ENCODE peak calls at places on chromosomes 2 and 18, in six cellular contexts. One of them, this sample, is unnamed.

GRCh38 chr2:42903821-42904575 is 111.6 kb upstream of the HAAO start:
- DNase-seq in H1: no peak
- DNase-seq in HCT116: no peak
- DNase-seq in HepG2: no peak
- DNase-seq in K562: no peak
- DNase-seq in GM12878: no peak
- DNase-seq in this sample: no peak

GRCh38 chr2:147133273-147133901 is 711.4 kb upstream of the ACVR2A start:
- DNase-seq in H1: no peak
- DNase-seq in HCT116: no peak
- DNase-seq in HepG2: no peak
- DNase-seq in K562: no peak
- DNase-seq in GM12878: no peak
- DNase-seq in this sample: no peak

GRCh38 chr18:413263-413662 is 87.2 kb downstream of the COLEC12 start:
- DNase-seq in H1: no peak
- DNase-seq in HCT116: no peak
- DNase-seq in HepG2: no peak
- DNase-seq in K562: no peak
- DNase-seq in GM12878: no peak
- DNase-seq in this sample: no peak

GRCh38 chr2:164794432-164795231 is 47.0 kb downstream of the COBLL1 start:
- DNase-seq in H1: no peak
- DNase-seq in HCT116: no peak
- DNase-seq in HepG2: no peak
- DNase-seq in K562: no peak
- DNase-seq in GM12878: no peak
- DNase-seq in this sample: no peak

GRCh38 chr2:98547092-98547798 is 61.1 kb downstream of the COA5 start:
- DNase-seq in H1: no peak
- DNase-seq in HCT116: no peak
- DNase-seq in HepG2: no peak
- DNase-seq in K562: no peak
- DNase-seq in GM12878: no peak
- DNase-seq in this sample: no peak

GRCh38 chr2:81894451-81894990 is 1590.0 kb upstream of the LRRTM1 start:
- DNase-seq in H1: no peak
- DNase-seq in HCT116: no peak
- DNase-seq in HepG2: no peak
- DNase-seq in K562: no peak
- DNase-seq in GM12878: no peak
- DNase-seq in this sample: no peak

GRCh38 chr2:173124441-173124840 is 48.8 kb downstream of the MAP3K20 start:
- DNase-seq in H1: no peak
- DNase-seq in HCT116: no peak
- DNase-seq in HepG2: no peak
- DNase-seq in K562: no peak
- DNase-seq in GM12878: no peak
- DNase-seq in this sample: no peak

GRCh38 chr2:81250270-81250669 is 945.7 kb upstream of the LRRTM1 start:
- DNase-seq in H1: no peak
- DNase-seq in HCT116: no peak
- DNase-seq in HepG2: no peak
- DNase-seq in K562: no peak
- DNase-seq in GM12878: peak
- DNase-seq in this sample: no peak

GRCh38 chr2:104755026-104755856 is 98.7 kb upstream of the POU3F3 start:
- DNase-seq in H1: no peak
- DNase-seq in HCT116: no peak
- DNase-seq in HepG2: no peak
- DNase-seq in K562: no peak
- DNase-seq in GM12878: no peak
- DNase-seq in this sample: no peak

GRCh38 chr2:67782443-67782842 is 280.4 kb downstream of the C1D start:
- DNase-seq in H1: no peak
- DNase-seq in HCT116: no peak
- DNase-seq in HepG2: no peak
- DNase-seq in K562: no peak
- DNase-seq in GM12878: no peak
- DNase-seq in this sample: no peak

GRCh38 chr2:236579746-236580315 is 10.2 kb downstream of the ACKR3 start:
- DNase-seq in H1: no peak
- DNase-seq in HCT116: no peak
- DNase-seq in HepG2: no peak
- DNase-seq in K562: no peak
- DNase-seq in GM12878: no peak
- DNase-seq in this sample: no peak

GRCh38 chr2:203533696-203534471 is 1.2 kb downstream of the RAPH1 start:
- DNase-seq in H1: no peak
- DNase-seq in HCT116: no peak
- DNase-seq in HepG2: no peak
- DNase-seq in K562: no peak
- DNase-seq in GM12878: no peak
- DNase-seq in this sample: peak

GRCh38 chr2:232976176-232976575 is 36.9 kb downstream of the NGEF start:
- DNase-seq in H1: no peak
- DNase-seq in HCT116: no peak
- DNase-seq in HepG2: no peak
- DNase-seq in K562: no peak
- DNase-seq in GM12878: no peak
- DNase-seq in this sample: no peak

GRCh38 chr2:68737717-68738116 is 3.1 kb downstream of the ARHGAP25 start:
- DNase-seq in H1: no peak
- DNase-seq in HCT116: no peak
- DNase-seq in HepG2: no peak
- DNase-seq in K562: no peak
- DNase-seq in GM12878: no peak
- DNase-seq in this sample: no peak

GRCh38 chr2:145091011-145091744 is 571.3 kb upstream of the ZEB2 start:
- DNase-seq in H1: no peak
- DNase-seq in HCT116: no peak
- DNase-seq in HepG2: no peak
- DNase-seq in K562: no peak
- DNase-seq in GM12878: no peak
- DNase-seq in this sample: no peak

GRCh38 chr2:25821225-25822056 is 56.8 kb downstream of the ASXL2 start:
- DNase-seq in H1: no peak
- DNase-seq in HCT116: no peak
- DNase-seq in HepG2: no peak
- DNase-seq in K562: no peak
- DNase-seq in GM12878: no peak
- DNase-seq in this sample: no peak

GRCh38 chr2:38835015-38835601 is 40.6 kb downstream of the DHX57 start:
- DNase-seq in H1: no peak
- DNase-seq in HCT116: peak
- DNase-seq in HepG2: peak
- DNase-seq in K562: no peak
- DNase-seq in GM12878: no peak
- DNase-seq in this sample: no peak

GRCh38 chr2:128271891-128272585 is 46.6 kb downstream of the HS6ST1 start:
- DNase-seq in H1: no peak
- DNase-seq in HCT116: no peak
- DNase-seq in HepG2: no peak
- DNase-seq in K562: no peak
- DNase-seq in GM12878: no peak
- DNase-seq in this sample: no peak

GRCh38 chr18:59502222-59502898 is 143.3 kb upstream of the LMAN1 start:
- DNase-seq in H1: no peak
- DNase-seq in HCT116: no peak
- DNase-seq in HepG2: no peak
- DNase-seq in K562: no peak
- DNase-seq in GM12878: no peak
- DNase-seq in this sample: no peak

GRCh38 chr2:232574674-232575403 is 24.4 kb downstream of the EIF4E2 start:
- DNase-seq in H1: no peak
- DNase-seq in HCT116: no peak
- DNase-seq in HepG2: peak
- DNase-seq in K562: no peak
- DNase-seq in GM12878: no peak
- DNase-seq in this sample: no peak

GRCh38 chr18:54805571-54806334 is 22.5 kb upstream of the RAB27B start:
- DNase-seq in H1: no peak
- DNase-seq in HCT116: no peak
- DNase-seq in HepG2: peak
- DNase-seq in K562: peak
- DNase-seq in GM12878: no peak
- DNase-seq in this sample: no peak

GRCh38 chr18:25830787-25831186 is 259.6 kb downstream of the SS18 start:
- DNase-seq in H1: no peak
- DNase-seq in HCT116: no peak
- DNase-seq in HepG2: peak
- DNase-seq in K562: no peak
- DNase-seq in GM12878: no peak
- DNase-seq in this sample: no peak

GRCh38 chr2:176582990-176583481 is 313.8 kb downstream of the MTX2 start:
- DNase-seq in H1: no peak
- DNase-seq in HCT116: peak
- DNase-seq in HepG2: peak
- DNase-seq in K562: no peak
- DNase-seq in GM12878: no peak
- DNase-seq in this sample: peak

GRCh38 chr18:5879479-5879882 is 15.8 kb downstream of the TMEM200C start:
- DNase-seq in H1: no peak
- DNase-seq in HCT116: no peak
- DNase-seq in HepG2: peak
- DNase-seq in K562: peak
- DNase-seq in GM12878: no peak
- DNase-seq in this sample: no peak

GRCh38 chr18:57439617-57439975 is 4.4 kb downstream of the ONECUT2 start:
- DNase-seq in H1: no peak
- DNase-seq in HCT116: no peak
- DNase-seq in HepG2: no peak
- DNase-seq in K562: no peak
- DNase-seq in GM12878: no peak
- DNase-seq in this sample: no peak
- TF ChIP-seq SIN3A in H1: peak
- TF ChIP-seq SIN3A in HCT116: no peak
- TF ChIP-seq SIN3A in HepG2: no peak
- TF ChIP-seq SIN3A in K562: no peak
- TF ChIP-seq SIN3A in GM12878: no peak
- TF ChIP-seq SIN3A in this sample: no peak

GRCh38 chr2:72859831-72860262 is 27.4 kb upstream of the SPR start:
- DNase-seq in H1: no peak
- DNase-seq in HCT116: peak
- DNase-seq in HepG2: peak
- DNase-seq in K562: peak
- DNase-seq in GM12878: no peak
- DNase-seq in this sample: peak
- TF ChIP-seq CTCF in H1: peak
- TF ChIP-seq CTCF in HCT116: peak
- TF ChIP-seq CTCF in HepG2: peak
- TF ChIP-seq CTCF in K562: peak
- TF ChIP-seq CTCF in GM12878: peak
- TF ChIP-seq CTCF in this sample: peak

GRCh38 chr2:55099493-55099877 is 49.2 kb upstream of the RTN4 start:
- DNase-seq in H1: no peak
- DNase-seq in HCT116: no peak
- DNase-seq in HepG2: no peak
- DNase-seq in K562: no peak
- DNase-seq in GM12878: no peak
- DNase-seq in this sample: no peak

GRCh38 chr2:55097462-55098410 is 47.5 kb upstream of the RTN4 start:
- DNase-seq in H1: no peak
- DNase-seq in HCT116: no peak
- DNase-seq in HepG2: no peak
- DNase-seq in K562: peak
- DNase-seq in GM12878: no peak
- DNase-seq in this sample: no peak

GRCh38 chr2:55102056-55102812 is 52.0 kb upstream of the RTN4 start:
- DNase-seq in H1: no peak
- DNase-seq in HCT116: no peak
- DNase-seq in HepG2: no peak
- DNase-seq in K562: no peak
- DNase-seq in GM12878: no peak
- DNase-seq in this sample: no peak

GRCh38 chr2:55103039-55103438 is 52.8 kb upstream of the RTN4 start:
- DNase-seq in H1: no peak
- DNase-seq in HCT116: no peak
- DNase-seq in HepG2: peak
- DNase-seq in K562: no peak
- DNase-seq in GM12878: no peak
- DNase-seq in this sample: no peak

GRCh38 chr2:55099878-55100820 is 49.9 kb upstream of the RTN4 start:
- DNase-seq in H1: no peak
- DNase-seq in HCT116: no peak
- DNase-seq in HepG2: no peak
- DNase-seq in K562: no peak
- DNase-seq in GM12878: no peak
- DNase-seq in this sample: no peak
- TF ChIP-seq SIN3A in H1: no peak
- TF ChIP-seq SIN3A in HCT116: no peak
- TF ChIP-seq SIN3A in HepG2: no peak
- TF ChIP-seq SIN3A in K562: no peak
- TF ChIP-seq SIN3A in GM12878: no peak
- TF ChIP-seq SIN3A in this sample: no peak

GRCh38 chr18:21914739-21915319 is 174.2 kb downstream of the MIB1 start:
- DNase-seq in H1: no peak
- DNase-seq in HCT116: peak
- DNase-seq in HepG2: peak
- DNase-seq in K562: peak
- DNase-seq in GM12878: no peak
- DNase-seq in this sample: no peak
- TF ChIP-seq CTCF in H1: peak
- TF ChIP-seq CTCF in HCT116: peak
- TF ChIP-seq CTCF in HepG2: peak
- TF ChIP-seq CTCF in K562: peak
- TF ChIP-seq CTCF in GM12878: peak
- TF ChIP-seq CTCF in this sample: peak

This sample was measured in Panc1.